ENCODE peak calls at places on chromosome 13, in ten cellular contexts. One of them, this sample, is unnamed.

GRCh38 chr13:27962128-27962841 is 6.8 kb downstream of the CDX2 start:
- DNase-seq in HepG2: peak
- DNase-seq in stomach: no peak
- DNase-seq in esophagus muscularis mucosa: no peak
- DNase-seq in transverse colon: peak
- DNase-seq in suprapubic skin: no peak
- DNase-seq in A549: no peak
- DNase-seq in K562: no peak
- DNase-seq in ovary: no peak
- DNase-seq in tibial nerve: no peak
- DNase-seq in this sample: no peak

GRCh38 chr13:23870356-23871146 is 18.6 kb downstream of the MIPEP start:
- DNase-seq in HepG2: no peak
- DNase-seq in stomach: no peak
- DNase-seq in esophagus muscularis mucosa: no peak
- DNase-seq in transverse colon: no peak
- DNase-seq in suprapubic skin: no peak
- DNase-seq in A549: no peak
- DNase-seq in K562: no peak
- DNase-seq in ovary: no peak
- DNase-seq in tibial nerve: no peak
- DNase-seq in this sample: no peak

GRCh38 chr13:104015646-104016396 is 949.6 kb upstream of the SLC10A2 start:
- DNase-seq in HepG2: no peak
- DNase-seq in stomach: no peak
- DNase-seq in esophagus muscularis mucosa: no peak
- DNase-seq in transverse colon: no peak
- DNase-seq in suprapubic skin: no peak
- DNase-seq in A549: no peak
- DNase-seq in K562: no peak
- DNase-seq in ovary: no peak
- DNase-seq in tibial nerve: no peak
- DNase-seq in this sample: no peak

GRCh38 chr13:98576215-98576945 is 527 bp downstream of the STK24 start:
- DNase-seq in HepG2: no peak
- DNase-seq in stomach: peak
- DNase-seq in esophagus muscularis mucosa: no peak
- DNase-seq in transverse colon: peak
- DNase-seq in suprapubic skin: peak
- DNase-seq in A549: no peak
- DNase-seq in K562: peak
- DNase-seq in ovary: peak
- DNase-seq in tibial nerve: no peak
- DNase-seq in this sample: peak

GRCh38 chr13:110517505-110518149 is 43.9 kb downstream of the RAB20 start:
- DNase-seq in HepG2: no peak
- DNase-seq in stomach: no peak
- DNase-seq in esophagus muscularis mucosa: no peak
- DNase-seq in transverse colon: peak
- DNase-seq in suprapubic skin: no peak
- DNase-seq in A549: no peak
- DNase-seq in K562: no peak
- DNase-seq in ovary: no peak
- DNase-seq in tibial nerve: no peak
- DNase-seq in this sample: peak

GRCh38 chr13:36353001-36353400 is 6.8 kb upstream of the SPART start:
- DNase-seq in HepG2: no peak
- DNase-seq in stomach: no peak
- DNase-seq in esophagus muscularis mucosa: no peak
- DNase-seq in transverse colon: no peak
- DNase-seq in suprapubic skin: no peak
- DNase-seq in A549: no peak
- DNase-seq in K562: no peak
- DNase-seq in ovary: no peak
- DNase-seq in tibial nerve: no peak
- DNase-seq in this sample: no peak

GRCh38 chr13:72634859-72635258 is 92.6 kb downstream of the MZT1 start:
- DNase-seq in HepG2: no peak
- DNase-seq in stomach: no peak
- DNase-seq in esophagus muscularis mucosa: no peak
- DNase-seq in transverse colon: no peak
- DNase-seq in suprapubic skin: no peak
- DNase-seq in A549: no peak
- DNase-seq in K562: no peak
- DNase-seq in ovary: no peak
- DNase-seq in tibial nerve: no peak
- DNase-seq in this sample: no peak

GRCh38 chr13:99178636-99179035 is 22.0 kb upstream of the UBAC2 start:
- DNase-seq in HepG2: no peak
- DNase-seq in stomach: no peak
- DNase-seq in esophagus muscularis mucosa: peak
- DNase-seq in transverse colon: no peak
- DNase-seq in suprapubic skin: no peak
- DNase-seq in A549: no peak
- DNase-seq in K562: no peak
- DNase-seq in ovary: no peak
- DNase-seq in tibial nerve: no peak
- DNase-seq in this sample: no peak

GRCh38 chr13:75850915-75851314 is 214.8 kb downstream of the LMO7 start:
- DNase-seq in HepG2: no peak
- DNase-seq in stomach: no peak
- DNase-seq in esophagus muscularis mucosa: no peak
- DNase-seq in transverse colon: no peak
- DNase-seq in suprapubic skin: no peak
- DNase-seq in A549: no peak
- DNase-seq in K562: peak
- DNase-seq in ovary: no peak
- DNase-seq in tibial nerve: no peak
- DNase-seq in this sample: no peak

GRCh38 chr13:75860935-75861334 is 224.8 kb downstream of the LMO7 start:
- DNase-seq in HepG2: no peak
- DNase-seq in stomach: no peak
- DNase-seq in esophagus muscularis mucosa: no peak
- DNase-seq in transverse colon: no peak
- DNase-seq in suprapubic skin: no peak
- DNase-seq in A549: no peak
- DNase-seq in K562: no peak
- DNase-seq in ovary: no peak
- DNase-seq in tibial nerve: no peak
- DNase-seq in this sample: no peak

GRCh38 chr13:75855847-75856246 is 219.7 kb downstream of the LMO7 start:
- DNase-seq in HepG2: no peak
- DNase-seq in stomach: no peak
- DNase-seq in esophagus muscularis mucosa: no peak
- DNase-seq in transverse colon: no peak
- DNase-seq in suprapubic skin: no peak
- DNase-seq in A549: no peak
- DNase-seq in K562: no peak
- DNase-seq in ovary: no peak
- DNase-seq in tibial nerve: no peak
- DNase-seq in this sample: no peak

GRCh38 chr13:75857291-75857690 is 221.2 kb downstream of the LMO7 start:
- DNase-seq in HepG2: no peak
- DNase-seq in stomach: no peak
- DNase-seq in esophagus muscularis mucosa: no peak
- DNase-seq in transverse colon: no peak
- DNase-seq in suprapubic skin: no peak
- DNase-seq in A549: no peak
- DNase-seq in K562: no peak
- DNase-seq in ovary: no peak
- DNase-seq in tibial nerve: no peak
- DNase-seq in this sample: no peak

DNA sequence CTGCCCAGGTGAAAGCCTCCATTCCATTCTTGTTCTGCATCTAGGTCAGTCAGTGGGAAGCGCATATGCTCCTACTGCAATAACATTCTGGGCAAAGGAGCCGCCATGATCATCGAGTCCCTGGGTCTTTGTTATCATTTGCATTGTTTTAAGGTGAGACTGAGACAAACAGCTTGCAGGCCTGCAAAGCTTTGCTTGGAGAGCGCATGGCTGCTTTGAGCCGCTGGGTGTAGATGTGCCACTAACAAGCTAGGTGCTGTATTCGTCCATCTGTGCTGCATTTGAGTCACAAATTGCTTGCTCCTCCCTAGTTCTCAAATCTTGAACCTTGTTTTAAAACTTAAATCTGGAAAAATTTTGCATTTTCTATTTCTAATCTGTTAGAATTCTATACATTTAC is 219.1 kb downstream of the LMO7 start:
- DNase-seq in HepG2: no peak
- DNase-seq in stomach: no peak
- DNase-seq in esophagus muscularis mucosa: no peak
- DNase-seq in transverse colon: no peak
- DNase-seq in suprapubic skin: no peak
- DNase-seq in A549: no peak
- DNase-seq in K562: no peak
- DNase-seq in ovary: no peak
- DNase-seq in tibial nerve: no peak
- DNase-seq in this sample: no peak
- H3K27ac ChIP-seq in HepG2: no peak
- H3K27ac ChIP-seq in stomach: no peak
- H3K27ac ChIP-seq in esophagus muscularis mucosa: no peak
- H3K27ac ChIP-seq in transverse colon: no peak
- H3K27ac ChIP-seq in suprapubic skin: no peak
- H3K27ac ChIP-seq in A549: no peak
- H3K27ac ChIP-seq in K562: no peak
- H3K27ac ChIP-seq in ovary: no peak
- H3K27ac ChIP-seq in tibial nerve: no peak
- H3K27ac ChIP-seq in this sample: no peak

GRCh38 chr13:30984620-30985019 is 52.2 kb downstream of the TEX26 start:
- DNase-seq in HepG2: no peak
- DNase-seq in stomach: no peak
- DNase-seq in esophagus muscularis mucosa: peak
- DNase-seq in transverse colon: no peak
- DNase-seq in suprapubic skin: no peak
- DNase-seq in A549: no peak
- DNase-seq in K562: no peak
- DNase-seq in ovary: no peak
- DNase-seq in tibial nerve: no peak
- DNase-seq in this sample: no peak

GRCh38 chr13:30982911-30983310 is 50.5 kb downstream of the TEX26 start:
- DNase-seq in HepG2: no peak
- DNase-seq in stomach: no peak
- DNase-seq in esophagus muscularis mucosa: peak
- DNase-seq in transverse colon: no peak
- DNase-seq in suprapubic skin: no peak
- DNase-seq in A549: no peak
- DNase-seq in K562: no peak
- DNase-seq in ovary: no peak
- DNase-seq in tibial nerve: no peak
- DNase-seq in this sample: no peak

GRCh38 chr13:30983431-30983830 is 51.0 kb downstream of the TEX26 start:
- DNase-seq in HepG2: no peak
- DNase-seq in stomach: no peak
- DNase-seq in esophagus muscularis mucosa: peak
- DNase-seq in transverse colon: no peak
- DNase-seq in suprapubic skin: no peak
- DNase-seq in A549: no peak
- DNase-seq in K562: no peak
- DNase-seq in ovary: no peak
- DNase-seq in tibial nerve: no peak
- DNase-seq in this sample: no peak

GRCh38 chr13:30982506-30982905 is 50.0 kb downstream of the TEX26 start:
- DNase-seq in HepG2: no peak
- DNase-seq in stomach: no peak
- DNase-seq in esophagus muscularis mucosa: peak
- DNase-seq in transverse colon: no peak
- DNase-seq in suprapubic skin: no peak
- DNase-seq in A549: no peak
- DNase-seq in K562: no peak
- DNase-seq in ovary: no peak
- DNase-seq in tibial nerve: no peak
- DNase-seq in this sample: no peak

GRCh38 chr13:30985637-30986205 is 53.3 kb downstream of the TEX26 start:
- DNase-seq in HepG2: no peak
- DNase-seq in stomach: no peak
- DNase-seq in esophagus muscularis mucosa: peak
- DNase-seq in transverse colon: no peak
- DNase-seq in suprapubic skin: no peak
- DNase-seq in A549: no peak
- DNase-seq in K562: no peak
- DNase-seq in ovary: no peak
- DNase-seq in tibial nerve: no peak
- DNase-seq in this sample: no peak
- TF ChIP-seq EP300 in HepG2: no peak
- TF ChIP-seq EP300 in stomach: no peak
- TF ChIP-seq EP300 in esophagus muscularis mucosa: no peak
- TF ChIP-seq EP300 in transverse colon: no peak
- TF ChIP-seq EP300 in suprapubic skin: no peak
- TF ChIP-seq EP300 in A549: no peak
- TF ChIP-seq EP300 in K562: no peak
- TF ChIP-seq EP300 in ovary: no peak
- TF ChIP-seq EP300 in tibial nerve: no peak
- TF ChIP-seq EP300 in this sample: no peak

GRCh38 chr13:52665325-52665724 is 12.7 kb downstream of the SUGT1 start:
- DNase-seq in HepG2: peak
- DNase-seq in stomach: no peak
- DNase-seq in esophagus muscularis mucosa: no peak
- DNase-seq in transverse colon: no peak
- DNase-seq in suprapubic skin: no peak
- DNase-seq in A549: peak
- DNase-seq in K562: peak
- DNase-seq in ovary: no peak
- DNase-seq in tibial nerve: no peak
- DNase-seq in this sample: no peak

GRCh38 chr13:52669677-52670076 is 17.0 kb downstream of the SUGT1 start:
- DNase-seq in HepG2: no peak
- DNase-seq in stomach: no peak
- DNase-seq in esophagus muscularis mucosa: no peak
- DNase-seq in transverse colon: no peak
- DNase-seq in suprapubic skin: no peak
- DNase-seq in A549: no peak
- DNase-seq in K562: no peak
- DNase-seq in ovary: no peak
- DNase-seq in tibial nerve: no peak
- DNase-seq in this sample: no peak

DNA sequence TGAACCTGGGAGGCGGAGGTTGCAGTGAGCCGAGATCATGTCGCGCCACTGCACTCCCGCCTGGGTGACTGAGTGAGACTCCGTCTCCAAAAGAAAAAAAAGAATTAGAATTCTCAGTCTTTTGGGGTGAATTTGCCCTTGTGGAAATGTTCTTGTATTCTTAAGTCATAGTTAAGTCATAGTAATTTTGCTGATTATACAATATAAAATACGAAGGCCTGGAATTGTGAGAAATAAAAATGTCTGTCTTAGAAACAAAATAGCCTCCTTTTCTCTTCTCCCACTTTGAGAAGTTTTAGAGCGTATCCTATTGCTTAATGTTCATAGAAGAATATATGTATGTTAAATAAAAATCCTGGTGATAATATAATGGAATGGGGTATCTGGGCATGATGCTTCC is 18.1 kb downstream of the SUGT1 start:
- DNase-seq in HepG2: no peak
- DNase-seq in stomach: no peak
- DNase-seq in esophagus muscularis mucosa: no peak
- DNase-seq in transverse colon: no peak
- DNase-seq in suprapubic skin: no peak
- DNase-seq in A549: no peak
- DNase-seq in K562: no peak
- DNase-seq in ovary: no peak
- DNase-seq in tibial nerve: no peak
- DNase-seq in this sample: no peak
- H3K27ac ChIP-seq in HepG2: no peak
- H3K27ac ChIP-seq in stomach: no peak
- H3K27ac ChIP-seq in esophagus muscularis mucosa: no peak
- H3K27ac ChIP-seq in transverse colon: no peak
- H3K27ac ChIP-seq in suprapubic skin: no peak
- H3K27ac ChIP-seq in A549: no peak
- H3K27ac ChIP-seq in K562: no peak
- H3K27ac ChIP-seq in ovary: no peak
- H3K27ac ChIP-seq in tibial nerve: no peak
- H3K27ac ChIP-seq in this sample: no peak

GRCh38 chr13:60974296-60974695 is 441.4 kb downstream of the PCDH20 start:
- DNase-seq in HepG2: no peak
- DNase-seq in stomach: no peak
- DNase-seq in esophagus muscularis mucosa: no peak
- DNase-seq in transverse colon: no peak
- DNase-seq in suprapubic skin: no peak
- DNase-seq in A549: no peak
- DNase-seq in K562: no peak
- DNase-seq in ovary: no peak
- DNase-seq in tibial nerve: no peak
- DNase-seq in this sample: no peak

GRCh38 chr13:60970736-60971135 is 444.9 kb downstream of the PCDH20 start:
- DNase-seq in HepG2: no peak
- DNase-seq in stomach: no peak
- DNase-seq in esophagus muscularis mucosa: no peak
- DNase-seq in transverse colon: no peak
- DNase-seq in suprapubic skin: no peak
- DNase-seq in A549: no peak
- DNase-seq in K562: no peak
- DNase-seq in ovary: no peak
- DNase-seq in tibial nerve: no peak
- DNase-seq in this sample: no peak

DNA sequence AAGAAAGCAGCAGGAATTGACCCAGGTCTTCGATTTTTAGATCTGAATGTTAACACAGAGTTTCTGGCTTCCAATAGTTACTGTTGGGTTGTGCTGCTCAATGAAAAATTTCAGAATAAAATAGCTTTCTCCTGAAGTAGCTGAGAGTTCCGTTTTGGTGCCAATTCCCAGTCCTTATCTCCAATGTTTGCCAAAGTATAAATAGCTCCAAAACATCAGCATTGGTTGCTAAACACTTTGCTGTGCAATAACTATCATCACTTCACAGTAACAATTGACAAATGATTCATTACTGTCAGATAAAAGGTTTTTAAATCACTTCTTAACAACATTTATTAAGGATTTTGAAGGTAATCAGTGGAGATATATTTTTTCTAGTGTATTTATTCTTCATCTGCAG is 446.0 kb downstream of the PCDH20 start:
- DNase-seq in HepG2: no peak
- DNase-seq in stomach: no peak
- DNase-seq in esophagus muscularis mucosa: no peak
- DNase-seq in transverse colon: no peak
- DNase-seq in suprapubic skin: no peak
- DNase-seq in A549: no peak
- DNase-seq in K562: no peak
- DNase-seq in ovary: no peak
- DNase-seq in tibial nerve: no peak
- DNase-seq in this sample: no peak
- TF ChIP-seq EP300 in HepG2: no peak
- TF ChIP-seq EP300 in stomach: no peak
- TF ChIP-seq EP300 in esophagus muscularis mucosa: no peak
- TF ChIP-seq EP300 in transverse colon: no peak
- TF ChIP-seq EP300 in suprapubic skin: no peak
- TF ChIP-seq EP300 in A549: no peak
- TF ChIP-seq EP300 in K562: no peak
- TF ChIP-seq EP300 in ovary: no peak
- TF ChIP-seq EP300 in tibial nerve: no peak
- TF ChIP-seq EP300 in this sample: no peak

This sample was measured in sigmoid colon.